ENCODE peak calls at places on chromosomes 7 and 10, in four cellular contexts. J is T-helper 9 cell; F is HT-29; B is stimulated activated CD4-positive, alpha-beta T cell treated with anti-CD3 and anti-CD28 coated beads, Interleukin-1b, Interleukin-23, amount 100 ng/mL, for 1 hour. X is an unnamed sample.

GRCh38 chr10:111017093-111017492 is 59.7 kb upstream of the ADRA2A start:
- DNase-seq in J (no peak), B (no peak), F (no peak), X (no peak)

GRCh38 chr10:84224411-84225028 is 824 bp downstream of the LRIT2 start:
- DNase-seq in B (no peak), J (no peak), F (no peak), X (no peak)

GRCh38 chr7:143434660-143435059 is 8.6 kb upstream of the TAS2R60 start:
- DNase-seq in F (peak; percentile 17), B (no peak), J (no peak), X (no peak)

GRCh38 chr7:4681922-4682620 is at the start of gene FOXK1:
- DNase-seq in J (peak; percentile 74), B (peak; percentile 78), F (peak; percentile 70), X (no peak)

GRCh38 chr7:3650844-3651243 is 349.8 kb downstream of the SDK1 start:
- DNase-seq in B (no peak), J (no peak), F (no peak), X (no peak)

GRCh38 chr10:118767297-118768040 is 12.7 kb upstream of the CACUL1 start:
- DNase-seq in F (no peak), B (no peak), J (no peak), X (no peak)

GRCh38 chr7:90621130-90621891 is 25.2 kb downstream of the CDK14 start:
- DNase-seq in F (no peak), B (no peak), J (no peak), X (no peak)

GRCh38 chr7:41098846-41099245 is 604.0 kb downstream of the INHBA start:
- DNase-seq in J (no peak), F (no peak), B (no peak), X (no peak)

GRCh38 chr10:130021373-130021950 is 57.4 kb upstream of the EBF3 start:
- DNase-seq in J (no peak), B (no peak), F (no peak), X (no peak)

GRCh38 chr7:115561341-115562110 is 469.0 kb downstream of the TFEC start:
- DNase-seq in F (no peak), B (no peak), J (no peak), X (no peak)

GRCh38 chr7:47510192-47510591 is 71.7 kb downstream of the TNS3 start:
- DNase-seq in F (no peak), B (no peak), J (no peak), X (no peak)

GRCh38 chr7:129739427-129739826 is 127.9 kb downstream of the NRF1 start:
- DNase-seq in B (no peak), F (no peak), J (no peak), X (no peak)

GRCh38 chr7:2843711-2844152 is 376 bp downstream of the GNA12 start:
- DNase-seq in F (no peak), B (no peak), J (peak; percentile 15), X (no peak)

GRCh38 chr7:114663502-114663901 is 248.9 kb downstream of the FOXP2 start:
- DNase-seq in F (peak; percentile 80), B (no peak), J (no peak), X (no peak)

GRCh38 chr7:27686315-27686714 is 23.6 kb upstream of the HIBADH start:
- DNase-seq in F (no peak), J (no peak), B (no peak), X (no peak)

GRCh38 chr10:121282797-121283515 is 315.3 kb downstream of the FGFR2 start:
- DNase-seq in F (no peak), B (no peak), J (no peak), X (no peak)

GRCh38 chr10:110676016-110676415 is 31.9 kb downstream of the RBM20 start:
- DNase-seq in B (no peak), F (no peak), J (no peak), X (no peak)

GRCh38 chr10:24363070-24363469 is 154.1 kb downstream of the KIAA1217 start:
- DNase-seq in F (no peak), J (no peak), B (no peak), X (no peak)

GRCh38 chr10:7260912-7261700 is 149.7 kb downstream of the SFMBT2 start:
- DNase-seq in F (no peak), J (no peak), B (no peak), X (no peak)

GRCh38 chr10:128539784-128540759 is 413.8 kb upstream of the MKI67 start:
- DNase-seq in F (no peak), B (no peak), J (no peak), X (no peak)

GRCh38 chr7:83936056-83936703 is 258.4 kb downstream of the SEMA3A start:
- DNase-seq in B (peak; percentile 9), F (peak; percentile 91), J (no peak), X (no peak)

GRCh38 chr10:80700252-80700651 is 162.6 kb downstream of the SH2D4B start:
- DNase-seq in F (no peak), J (no peak), B (no peak), X (no peak)

GRCh38 chr7:142319970-142320369 is 62.1 kb upstream of the PRSS58 start:
- DNase-seq in J (peak; percentile 19), F (peak; percentile 19), B (peak; percentile 20), X (no peak)

GRCh38 chr7:73451780-73452398 is 18.3 kb downstream of the FZD9 start:
- DNase-seq in F (peak; percentile 85), J (no peak), B (no peak), X (no peak)

GRCh38 chr7:94177441-94177840 is 173.3 kb upstream of the BET1 start:
- DNase-seq in F (no peak), J (no peak), B (no peak), X (no peak)

GRCh38 chr10:104327745-104328635 is 10.3 kb downstream of the ITPRIP start:
- DNase-seq in F (no peak), B (no peak), J (no peak), X (no peak)

GRCh38 chr10:90450797-90451196 is 407.0 kb downstream of the HTR7 start:
- DNase-seq in B (no peak), J (no peak), F (no peak), X (no peak)

GRCh38 chr7:117219485-117219884 is 103.4 kb downstream of the WNT2 start:
- DNase-seq in F (no peak), J (no peak), B (no peak), X (no peak)

X was measured in thoracic aorta.